ENCODE peak calls at places on chromosome 5, in four cellular contexts. L is HepG2, P is HCT116, D is stomach. F is an unnamed sample.
A peak's percentile ranks its signal among the peaks of the same experiment; 100 is the strongest.

GRCh38 chr5:43038523-43038989 is 1.6 kb downstream of the ANXA2R start:
- DNase-seq in P (no peak), L (no peak), D (no peak), F (no peak)

GRCh38 chr5:179405054-179405416 is 59.8 kb upstream of the ADAMTS2 start:
- DNase-seq in L (no peak), P (no peak), D (no peak), F (peak; percentile 87)

GRCh38 chr5:169183581-169183980 is 117.4 kb downstream of the SLIT3 start:
- DNase-seq in P (no peak), L (no peak), D (no peak), F (no peak)

GRCh38 chr5:36756848-36757247 is 119.7 kb upstream of the NIPBL start:
- DNase-seq in L (no peak), P (no peak), D (no peak), F (peak; percentile 78)

GRCh38 chr5:113337515-113338140 is 97.2 kb downstream of the TSSK1B start:
- DNase-seq in D (no peak), L (no peak), P (no peak), F (no peak)

GRCh38 chr5:40679998-40680681 is 425 bp downstream of the PTGER4 start:
- DNase-seq in D (no peak), L (no peak), P (no peak), F (no peak)

GRCh38 chr5:151270599-151270998 is 17.6 kb downstream of the GM2A start:
- DNase-seq in D (no peak), L (no peak), P (no peak), F (no peak)

GRCh38 chr5:178259623-178260536 is 27.3 kb upstream of the PHYKPL start:
- DNase-seq in P (no peak), L (no peak), D (no peak), F (no peak)

GRCh38 chr5:73233461-73234151 is 60.6 kb downstream of the TMEM174 start:
- DNase-seq in L (no peak), D (no peak), P (no peak), F (no peak)

GRCh38 chr5:11166906-11167305 is 405.9 kb upstream of the DAP start:
- DNase-seq in L (no peak), P (no peak), D (no peak), F (peak; percentile 31)

GRCh38 chr5:125926172-125926571 is 497.0 kb upstream of the GRAMD2B start:
- DNase-seq in L (no peak), P (no peak), D (no peak), F (no peak)

GRCh38 chr5:144549580-144549979 is 378.9 kb downstream of the KCTD16 start:
- DNase-seq in D (no peak), P (no peak), L (no peak), F (no peak)

GRCh38 chr5:35129921-35130485 is 82.3 kb upstream of the AGXT2 start:
- DNase-seq in P (no peak), L (no peak), D (peak; percentile 61), F (no peak)

GRCh38 chr5:131541071-131541470 is 94.0 kb downstream of the RAPGEF6 start:
- DNase-seq in D (no peak), P (no peak), L (no peak), F (no peak)

GRCh38 chr5:132963175-132964104 is at the start of gene AFF4:
- DNase-seq in P (peak; percentile 82), L (peak; percentile 92), D (peak; percentile 97), F (peak; percentile 99)

GRCh38 chr5:42434047-42434724 is 10.9 kb downstream of the GHR start:
- DNase-seq in D (no peak), P (no peak), L (no peak), F (no peak)

GRCh38 chr5:53378590-53379247 is 101.7 kb upstream of the FST start:
- DNase-seq in D (no peak), P (no peak), L (no peak), F (no peak)

GRCh38 chr5:1437876-1438559 is 7.2 kb downstream of the SLC6A3 start:
- DNase-seq in P (no peak), L (no peak), D (no peak), F (no peak)

GRCh38 chr5:177332896-177333260 is 18.6 kb downstream of the LMAN2 start:
- DNase-seq in L (no peak), P (no peak), D (no peak), F (no peak)

GRCh38 chr5:45189481-45189880 is 380.7 kb downstream of the MRPS30 start:
- DNase-seq in D (no peak), L (no peak), P (no peak), F (no peak)

GRCh38 chr5:91281409-91281808 is 101.7 kb downstream of the ARRDC3 start:
- DNase-seq in P (peak; percentile 34), L (no peak), D (no peak), F (no peak)

GRCh38 chr5:139903805-139904565 is 108.4 kb downstream of the PSD2 start:
- DNase-seq in D (no peak), P (no peak), L (no peak), F (no peak)

GRCh38 chr5:161676109-161676508 is 9.4 kb upstream of the GABRA6 start:
- DNase-seq in L (peak; percentile 6), D (no peak), P (no peak), F (no peak)

GRCh38 chr5:126837907-126838539 is 61.1 kb downstream of the LMNB1 start:
- DNase-seq in P (no peak), D (no peak), L (no peak), F (no peak)

GRCh38 chr5:7667216-7667767 is 183.6 kb downstream of the CFAP90 start:
- DNase-seq in L (no peak), D (no peak), P (no peak), F (no peak)

GRCh38 chr5:54663876-54664275 is 146.3 kb downstream of the SNX18 start:
- DNase-seq in L (no peak), D (no peak), P (no peak), F (no peak)

GRCh38 chr5:139797856-139798510 is 2.4 kb downstream of the PSD2 start:
- DNase-seq in P (no peak), D (no peak), L (no peak), F (no peak)

GRCh38 chr5:141908796-141909195 is 14.9 kb upstream of the DELE1 start:
- DNase-seq in L (no peak), P (no peak), D (no peak), F (no peak)

GRCh38 chr5:76469656-76470290 is 66.7 kb downstream of the IQGAP2 start:
- DNase-seq in L (no peak), D (no peak), P (no peak), F (no peak)

GRCh38 chr5:66842540-66842939 is 246.3 kb downstream of the MAST4 start:
- DNase-seq in P (no peak), L (no peak), D (no peak), F (no peak)

GRCh38 chr5:137822158-137822764 is 45.4 kb upstream of the MYOT start:
- DNase-seq in P (peak; percentile 40), L (peak; percentile 53), D (peak; percentile 44), F (no peak)

GRCh38 chr5:137146402-137146889 is 352.7 kb downstream of the SPOCK1 start:
- DNase-seq in D (no peak), L (no peak), P (peak; percentile 8), F (no peak)

GRCh38 chr5:51382508-51382758 is 815 bp upstream of the ISL1 start:
- DNase-seq in D (no peak), L (no peak), P (no peak), F (no peak)

GRCh38 chr5:179292681-179293080 is 52.6 kb downstream of the ADAMTS2 start:
- DNase-seq in D (no peak), L (no peak), P (no peak), F (no peak)

GRCh38 chr5:55603947-55604346 is 69.2 kb upstream of the PLPP1 start:
- DNase-seq in P (no peak), D (no peak), L (no peak), F (peak; percentile 10)

GRCh38 chr5:62005551-62005950 is 300.5 kb upstream of the KIF2A start:
- DNase-seq in P (no peak), L (no peak), D (no peak), F (no peak)

GRCh38 chr5:80934751-80935150 is 25.4 kb upstream of the RASGRF2 start:
- DNase-seq in P (no peak), D (no peak), L (peak; percentile 57), F (peak; percentile 64)
- TF ChIP-seq CTCF in P (no peak), D (no peak), L (peak; percentile 79), F (no peak)

DNA sequence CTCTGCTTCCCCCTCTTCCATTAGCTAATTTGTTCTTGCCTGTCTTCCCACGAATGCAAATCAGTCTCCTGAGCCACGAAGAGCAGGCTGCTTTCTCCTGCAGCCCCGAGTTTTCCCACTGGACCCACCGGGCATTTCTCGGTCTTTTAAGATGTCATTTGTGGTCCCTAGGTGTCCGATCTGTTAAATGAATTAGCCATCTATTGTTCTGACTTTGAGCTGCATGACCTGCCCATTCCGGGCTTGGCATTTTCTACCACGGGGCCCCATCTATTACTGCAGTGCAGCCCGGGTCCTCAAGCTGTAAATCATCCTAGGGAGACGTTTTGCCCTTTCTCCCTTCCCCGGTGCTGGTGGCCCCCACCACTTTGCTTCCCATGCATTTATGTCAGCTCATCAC is 405.3 kb downstream of the IRX1 start:
- DNase-seq in D (no peak), P (no peak), L (no peak), F (peak; percentile 64)
- TF ChIP-seq POLR2AphosphoS5 in D (no peak), P (no peak), L (no peak), F (no peak)

GRCh38 chr5:147616401-147616800 is 106.5 kb upstream of the DPYSL3 start:
- DNase-seq in L (no peak), P (no peak), D (no peak), F (no peak)
- H3K27ac ChIP-seq in L (no peak overlapping the region), P (no peak overlapping the region), D (no peak overlapping the region), F (no peak overlapping the region)

GRCh38 chr5:9774472-9775079 is 144.4 kb upstream of the TAS2R1 start:
- DNase-seq in L (peak; percentile 3), D (no peak), P (no peak), F (no peak)
- TF ChIP-seq CTCF in L (no peak), D (no peak), P (no peak), F (no peak)

GRCh38 chr5:145971701-145972100 is 35.3 kb downstream of the SH3RF2 start:
- DNase-seq in D (no peak), P (no peak), L (no peak), F (no peak)

GRCh38 chr5:145967296-145967695 is 30.9 kb downstream of the SH3RF2 start:
- DNase-seq in P (no peak), D (no peak), L (no peak), F (no peak)

GRCh38 chr5:145968970-145969713 is 32.8 kb downstream of the SH3RF2 start:
- DNase-seq in D (no peak), L (peak; percentile 36), P (no peak), F (no peak)

GRCh38 chr5:145971108-145971507 is 34.7 kb downstream of the SH3RF2 start:
- DNase-seq in D (no peak), L (no peak), P (no peak), F (no peak)

DNA sequence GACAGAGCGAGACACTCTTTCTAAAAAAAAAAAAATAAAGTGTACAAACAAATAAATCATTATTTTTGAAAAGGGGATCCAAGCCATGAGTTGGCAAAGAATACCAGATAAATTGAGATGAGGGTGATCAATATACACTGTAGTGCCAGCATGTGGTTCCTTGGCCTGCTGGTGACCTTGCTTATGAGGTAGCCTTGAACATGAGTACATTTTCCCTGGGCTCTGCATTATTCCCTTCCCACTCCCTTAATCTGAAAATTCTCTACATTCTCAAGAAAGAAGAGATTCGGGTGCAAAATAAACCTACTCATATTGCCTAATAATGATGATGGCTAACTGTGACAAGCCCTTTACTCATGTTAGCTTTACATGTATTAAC is 33.3 kb downstream of the SH3RF2 start:
- DNase-seq in L (no peak), D (no peak), P (no peak), F (no peak)
- TF ChIP-seq POLR2AphosphoS5 in L (no peak), D (no peak), P (no peak), F (no peak)

F was measured in esophagus muscularis mucosa.